ENCODE peak calls at places on chromosome 18, in six cellular contexts. V, F, J, K, X and I are unnamed samples.

GRCh38 chr18:45171575-45172225 is 443.6 kb upstream of the SLC14A2 start:
- DNase-seq in V (peak; percentile 72), F (peak; percentile 19), J (no peak), K (no peak), X (no peak), I (no peak)

GRCh38 chr18:74598350-74599001 is 806 bp downstream of the ZNF407 start:
- DNase-seq in V (peak; percentile 42), F (peak; percentile 18), J (no peak), K (peak; percentile 86), X (peak; percentile 88), I (peak; percentile 38)

GRCh38 chr18:51503351-51503750 is 305.9 kb upstream of the MEX3C start:
- DNase-seq in V (peak; percentile 59), F (no peak), J (no peak), K (no peak), X (no peak), I (no peak)

GRCh38 chr18:3593381-3593903 is 143.5 kb downstream of the TGIF1 start:
- DNase-seq in V (peak; percentile 81), F (peak; percentile 91), J (no peak), K (peak; percentile 52), X (no peak), I (peak; percentile 49)

GRCh38 chr18:21052385-21052784 is 59.2 kb downstream of the ROCK1 start:
- DNase-seq in V (no peak), F (no peak), J (no peak), K (no peak), X (no peak), I (no peak)

GRCh38 chr18:41532344-41533086 is 422.5 kb upstream of the PIK3C3 start:
- DNase-seq in V (peak; percentile 46), F (peak; percentile 1), J (peak; percentile 38), K (no peak), X (no peak), I (no peak)

GRCh38 chr18:54530285-54530684 is 60.8 kb upstream of the DYNAP start:
- DNase-seq in V (no peak), F (no peak), J (no peak), K (no peak), X (no peak), I (no peak)

GRCh38 chr18:43590182-43590903 is 313.1 kb upstream of the SYT4 start:
- DNase-seq in V (no peak), F (no peak), J (no peak), K (no peak), X (peak; percentile 57), I (no peak)

GRCh38 chr18:12782521-12782920 is 79.7 kb downstream of the PSMG2 start:
- DNase-seq in V (no peak), F (no peak), J (no peak), K (no peak), X (no peak), I (no peak)

GRCh38 chr18:27599202-27599829 is 414.2 kb upstream of the CHST9 start:
- DNase-seq in V (peak; percentile 62), F (peak; percentile 22), J (peak; percentile 33), K (no peak), X (no peak), I (peak; percentile 14)

GRCh38 chr18:10901329-10901728 is 248.0 kb downstream of the PIEZO2 start:
- DNase-seq in V (no peak), F (no peak), J (no peak), K (no peak), X (no peak), I (no peak)

GRCh38 chr18:63869374-63869773 is 18.1 kb upstream of the SERPINB2 start:
- DNase-seq in V (peak; percentile 64), F (peak; percentile 81), J (no peak), K (no peak), X (no peak), I (peak; percentile 56)

GRCh38 chr18:61782545-61782944 is 110.3 kb downstream of the RNF152 start:
- DNase-seq in V (no peak), F (no peak), J (no peak), K (no peak), X (no peak), I (no peak)

GRCh38 chr18:57727952-57728807 is 74.9 kb downstream of the ATP8B1 start:
- DNase-seq in V (peak; percentile 29), F (peak; percentile 36), J (peak; percentile 96), K (no peak), X (no peak), I (no peak)

GRCh38 chr18:76528477-76529432 is 33.7 kb upstream of the ZNF516 start:
- DNase-seq in V (peak; percentile 75), F (peak; percentile 31), J (no peak), K (no peak), X (no peak), I (no peak)

GRCh38 chr18:51867767-51868166 is 472.2 kb upstream of the DCC start:
- DNase-seq in V (peak; percentile 9), F (peak; percentile 5), J (peak; percentile 1), K (no peak), X (no peak), I (no peak)

GRCh38 chr18:54149078-54149697 is 75.3 kb downstream of the MBD2 start:
- DNase-seq in V (peak; percentile 93), F (peak; percentile 96), J (peak; percentile 94), K (no peak), X (no peak), I (peak; percentile 78)

GRCh38 chr18:468841-469796 is 31.4 kb downstream of the COLEC12 start:
- DNase-seq in V (no peak), F (no peak), J (no peak), K (no peak), X (no peak), I (no peak)

GRCh38 chr18:6370886-6371635 is 43.6 kb downstream of the L3MBTL4 start:
- DNase-seq in V (no peak), F (no peak), J (no peak), K (no peak), X (peak; percentile 74), I (no peak)

GRCh38 chr18:46555724-46556123 is 101.3 kb downstream of the LOXHD1 start:
- DNase-seq in V (peak; percentile 12), F (no peak), J (peak; percentile 2), K (no peak), X (no peak), I (peak; percentile 15)

GRCh38 chr18:52569492-52569891 is 229.5 kb downstream of the DCC start:
- DNase-seq in V (no peak), F (no peak), J (no peak), K (no peak), X (no peak), I (no peak)

GRCh38 chr18:55781481-55781957 is 193.5 kb upstream of the TCF4 start:
- DNase-seq in V (peak; percentile 86), F (peak; percentile 75), J (peak; percentile 90), K (no peak), X (no peak), I (peak; percentile 24)

GRCh38 chr18:62637807-62638687 is 77.3 kb upstream of the PHLPP1 start:
- DNase-seq in V (peak; percentile 27), F (peak; percentile 6), J (peak; percentile 18), K (peak; percentile 67), X (no peak), I (peak; percentile 12)

GRCh38 chr18:57441395-57441794 is 6.2 kb downstream of the ONECUT2 start:
- DNase-seq in V (peak; percentile 18), F (no peak), J (no peak), K (no peak), X (no peak), I (peak; percentile 64)

GRCh38 chr18:13813271-13813849 is 10.6 kb upstream of the MC5R start:
- DNase-seq in V (peak; percentile 66), F (peak; percentile 61), J (peak; percentile 74), K (peak; percentile 55), X (no peak), I (peak; percentile 32)

GRCh38 chr18:11488175-11488574 is 121.2 kb upstream of the SLC35G4 start:
- DNase-seq in V (peak; percentile 58), F (peak; percentile 63), J (no peak), K (no peak), X (no peak), I (peak; percentile 21)

GRCh38 chr18:55953326-55953725 is 365.3 kb upstream of the TCF4 start:
- DNase-seq in V (no peak), F (no peak), J (no peak), K (no peak), X (no peak), I (no peak)

GRCh38 chr18:26215247-26215970 is 10.8 kb upstream of the TAF4B start:
- DNase-seq in V (no peak), F (no peak), J (no peak), K (peak; percentile 49), X (no peak), I (no peak)

GRCh38 chr18:51857989-51858388 is 482.0 kb upstream of the DCC start:
- DNase-seq in V (no peak), F (no peak), J (no peak), K (no peak), X (no peak), I (no peak)

GRCh38 chr18:48050176-48050575 is 119.7 kb upstream of the SMAD2 start:
- DNase-seq in V (no peak), F (no peak), J (no peak), K (no peak), X (peak; percentile 72), I (no peak)

GRCh38 chr18:48053881-48054586 is 123.6 kb upstream of the SMAD2 start:
- DNase-seq in V (peak; percentile 7), F (no peak), J (no peak), K (no peak), X (peak; percentile 29), I (no peak)

GRCh38 chr18:48052291-48052840 is 121.9 kb upstream of the SMAD2 start:
- DNase-seq in V (no peak), F (no peak), J (no peak), K (no peak), X (peak; percentile 17), I (no peak)

GRCh38 chr18:48055351-48055750 is 124.9 kb upstream of the SMAD2 start:
- DNase-seq in V (no peak), F (no peak), J (no peak), K (no peak), X (peak; percentile 31), I (no peak)

GRCh38 chr18:48052845-48053244 is 122.4 kb upstream of the SMAD2 start:
- DNase-seq in V (no peak), F (no peak), J (no peak), K (no peak), X (peak; percentile 25), I (no peak)
- H3K4me3 ChIP-seq in V (no peak overlapping the region), F (no peak overlapping the region), J (no peak overlapping the region), K (no peak overlapping the region), X (no peak overlapping the region), I (no peak overlapping the region)

GRCh38 chr18:79728931-79729586 is 49.5 kb downstream of the CTDP1 start:
- DNase-seq in V (no peak), F (no peak), J (no peak), K (peak; percentile 42), X (no peak), I (no peak)
- H3K36me3 ChIP-seq in V (peaks cover 7% of the 10 kb centered on the region), F (peaks cover 39% of the 10 kb centered on the region), J (peaks cover 23% of the 10 kb centered on the region), K (peaks cover 48% of the 10 kb centered on the region), X (peaks cover 50% of the 10 kb centered on the region), I (peaks cover 28% of the 10 kb centered on the region)

GRCh38 chr18:48942086-48942485 is 8.7 kb downstream of the SMAD7 start:
- DNase-seq in V (no peak), F (no peak), J (no peak), K (no peak), X (peak; percentile 46), I (no peak)
- H3K4me3 ChIP-seq in V (no peak overlapping the region), F (peak overlapping the region; percentile 27), J (no peak overlapping the region), K (peak overlapping the region; percentile 54), X (peak overlapping the region; percentile 83), I (no peak overlapping the region)

DNA sequence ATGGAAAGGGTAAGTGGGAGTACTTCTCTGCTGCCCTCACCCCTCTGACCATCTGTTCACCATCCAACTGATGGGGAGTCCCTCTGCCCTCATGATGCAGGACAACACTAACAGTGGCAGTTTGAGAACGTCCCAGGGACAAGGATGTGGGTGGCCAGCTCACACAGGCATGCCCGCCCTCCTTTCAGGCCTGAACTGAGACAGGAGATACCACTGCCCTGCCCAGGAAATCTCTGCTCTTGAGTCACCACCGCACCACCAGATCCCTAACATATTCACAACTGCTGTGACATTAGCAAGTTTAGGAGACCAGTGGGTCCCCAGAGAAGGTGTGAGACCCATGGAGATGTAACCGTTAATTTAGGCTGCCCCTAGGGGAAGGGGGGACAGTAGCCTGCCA is 66.2 kb downstream of the TRAPPC8 start:
- DNase-seq in V (no peak), F (peak; percentile 40), J (no peak), K (no peak), X (no peak), I (no peak)
- H3K36me3 ChIP-seq in V (peaks cover 26% of the 10 kb centered on the region), F (peaks cover 10% of the 10 kb centered on the region), J (peaks cover 4% of the 10 kb centered on the region), K (peaks cover 27% of the 10 kb centered on the region), X (peaks cover 73% of the 10 kb centered on the region), I (peaks cover 21% of the 10 kb centered on the region)